ENCODE peak calls at places on chromosome 20, in seven cellular contexts. T, I, P, J, O, W and Q are unnamed samples.

GRCh38 chr20:48359692-48360337 is 468.0 kb downstream of the PREX1 start:
- DNase-seq in J (no peak), P (no peak), I (no peak), T (no peak), W (no peak), O (no peak), Q (no peak)

GRCh38 chr20:47493175-47493953 is 8.3 kb upstream of the NCOA3 start:
- DNase-seq in P (peak; percentile 49), T (peak; percentile 74), O (peak; percentile 87), W (peak; percentile 87), J (peak; percentile 90), I (peak; percentile 91), Q (peak; percentile 63)

GRCh38 chr20:61230166-61230565 is 21.9 kb upstream of the CDH4 start:
- DNase-seq in P (no peak), J (no peak), O (no peak), W (no peak), T (no peak), I (no peak), Q (no peak)

GRCh38 chr20:1654994-1655393 is 2.6 kb downstream of the SIRPG start:
- DNase-seq in P (peak; percentile 6), J (no peak), W (no peak), T (no peak), O (no peak), I (no peak), Q (no peak)

GRCh38 chr20:17498641-17499040 is 32.5 kb downstream of the BFSP1 start:
- DNase-seq in J (no peak), O (no peak), T (peak; percentile 3), I (no peak), W (no peak), P (no peak), Q (no peak)

GRCh38 chr20:58128635-58129625 is 99.5 kb downstream of the ANKRD60 start:
- DNase-seq in O (no peak), I (peak; percentile 11), W (no peak), T (no peak), J (no peak), P (no peak), Q (no peak)

GRCh38 chr20:60057866-60058807 is 99.9 kb downstream of the CDH26 start:
- DNase-seq in I (no peak), O (peak; percentile 61), P (no peak), T (no peak), J (no peak), W (peak; percentile 62), Q (peak; percentile 33)

GRCh38 chr20:62617711-62618483 is 24.4 kb upstream of the SLCO4A1 start:
- DNase-seq in O (peak; percentile 91), T (no peak), I (peak; percentile 74), W (peak; percentile 59), P (peak; percentile 55), J (no peak), Q (peak; percentile 34)

GRCh38 chr20:61387204-61387958 is 135.3 kb downstream of the CDH4 start:
- DNase-seq in J (no peak), P (no peak), O (no peak), I (no peak), W (no peak), T (no peak), Q (no peak)

GRCh38 chr20:53055668-53056067 is 83.5 kb downstream of the TSHZ2 start:
- DNase-seq in J (no peak), P (no peak), W (no peak), O (no peak), T (no peak), I (no peak), Q (no peak)

GRCh38 chr20:7094438-7094997 is 327.0 kb downstream of the BMP2 start:
- DNase-seq in J (no peak), I (no peak), T (no peak), W (no peak), P (peak; percentile 46), O (no peak), Q (peak; percentile 58)

GRCh38 chr20:19758888-19759331 is 852 bp downstream of the RIN2 start:
- DNase-seq in O (peak; percentile 93), P (peak; percentile 52), J (peak; percentile 44), T (peak; percentile 72), I (peak; percentile 66), W (peak; percentile 57), Q (no peak)

GRCh38 chr20:43209831-43210230 is 20.1 kb upstream of the PTPRT start:
- DNase-seq in P (no peak), O (no peak), W (no peak), J (no peak), I (no peak), T (no peak), Q (no peak)

GRCh38 chr20:38729767-38730166 is 5.5 kb downstream of the SLC32A1 start:
- DNase-seq in O (no peak), J (no peak), W (no peak), I (no peak), P (no peak), T (no peak), Q (no peak)

DNA sequence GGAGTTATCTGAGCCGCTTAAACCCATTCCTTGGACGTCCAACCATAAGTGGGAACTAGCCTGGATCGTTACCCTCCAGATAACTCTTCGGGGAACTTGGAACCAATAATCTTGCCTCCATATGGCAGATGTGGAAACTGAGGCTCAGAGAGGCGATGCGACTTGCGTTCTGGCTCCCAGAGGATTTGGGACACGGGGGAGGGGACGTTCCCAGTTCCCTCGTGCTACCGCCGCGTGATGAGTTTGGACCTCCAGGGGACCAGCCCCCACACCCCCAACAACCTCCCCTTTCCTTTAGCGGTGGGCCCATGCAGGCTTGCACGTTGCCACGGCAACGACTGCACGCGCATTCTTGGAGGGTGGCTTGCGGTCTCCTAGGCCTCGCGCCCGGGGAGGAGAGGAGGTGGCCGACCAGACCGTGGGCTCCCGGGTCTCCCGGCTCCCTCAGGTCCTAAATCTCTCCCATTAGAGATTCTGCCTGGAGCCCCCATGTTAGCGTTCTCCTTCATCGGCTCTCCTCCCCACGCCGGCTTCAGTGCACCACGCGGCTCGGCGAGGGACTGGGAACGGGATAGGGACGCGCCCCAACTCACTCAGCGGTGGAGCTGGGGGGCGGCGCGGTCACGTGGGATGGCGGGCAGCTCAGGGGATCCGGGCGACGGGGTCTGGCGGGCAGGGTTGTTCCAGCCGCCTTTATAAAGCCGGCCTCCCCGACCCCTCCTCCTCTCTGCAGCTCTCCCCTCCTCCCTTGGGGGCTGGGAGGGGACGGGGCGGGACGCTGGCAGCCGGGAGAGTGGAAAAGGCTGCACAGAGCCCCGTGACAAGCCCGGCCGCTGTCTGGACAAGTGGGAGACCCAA is at the start of gene PLTP:
- DNase-seq in P (peak; percentile 78), T (no peak), W (peak; percentile 22), I (peak; percentile 72), J (peak; percentile 58), O (peak; percentile 79), Q (peak; percentile 66)
- TF ChIP-seq POLR2A in P (peak; percentile 79), T (peak; percentile 22), W (peak; percentile 12), I (no peak), J (no peak), O (no peak), Q (peak; percentile 9)

GRCh38 chr20:35617397-35618031 is 1.9 kb downstream of the SPAG4 start:
- DNase-seq in O (peak; percentile 67), J (no peak), I (no peak), W (peak; percentile 32), P (peak; percentile 67), T (no peak), Q (peak; percentile 67)

GRCh38 chr20:35615667-35616464 is at the start of gene SPAG4:
- DNase-seq in P (no peak), T (peak; percentile 99), I (peak; percentile 99), W (peak; percentile 97), J (peak; percentile 99), O (peak; percentile 99), Q (peak; percentile 99)

GRCh38 chr20:35618032-35618371 is 2.4 kb downstream of the SPAG4 start:
- DNase-seq in T (no peak), W (no peak), P (no peak), O (no peak), I (no peak), J (no peak), Q (no peak)

GRCh38 chr20:35618372-35619131 is 2.9 kb downstream of the SPAG4 start:
- DNase-seq in O (peak; percentile 39), W (no peak), I (no peak), P (peak; percentile 31), J (no peak), T (no peak), Q (peak; percentile 43)

GRCh38 chr20:35616465-35617396 is 1.1 kb downstream of the SPAG4 start:
- DNase-seq in W (peak; percentile 64), P (peak; percentile 100), T (peak; percentile 80), I (peak; percentile 82), J (peak; percentile 75), O (peak; percentile 94), Q (peak; percentile 71)
- TF ChIP-seq POLR2A in W (peak; percentile 53), P (peak; percentile 59), T (no peak), I (no peak), J (no peak), O (no peak), Q (no peak)

GRCh38 chr20:36205026-36205425 is 31.3 kb upstream of the AAR2 start:
- DNase-seq in I (no peak), O (no peak), T (no peak), W (no peak), J (no peak), P (no peak), Q (no peak)

GRCh38 chr20:36206641-36207040 is 29.6 kb upstream of the AAR2 start:
- DNase-seq in O (no peak), W (no peak), I (no peak), P (no peak), J (no peak), T (no peak), Q (no peak)

GRCh38 chr20:36208257-36208656 is 28.0 kb upstream of the AAR2 start:
- DNase-seq in P (no peak), W (no peak), T (no peak), O (no peak), J (no peak), I (no peak), Q (no peak)

GRCh38 chr20:36207602-36208001 is 28.7 kb upstream of the AAR2 start:
- DNase-seq in P (no peak), J (no peak), I (no peak), O (no peak), T (no peak), W (no peak), Q (no peak)

GRCh38 chr20:36206068-36206467 is 30.2 kb upstream of the AAR2 start:
- DNase-seq in I (no peak), P (no peak), T (no peak), W (no peak), O (no peak), J (no peak), Q (no peak)
- TF ChIP-seq POLR2A in I (no peak), P (no peak), T (no peak), W (no peak), O (no peak), J (no peak), Q (no peak)

DNA sequence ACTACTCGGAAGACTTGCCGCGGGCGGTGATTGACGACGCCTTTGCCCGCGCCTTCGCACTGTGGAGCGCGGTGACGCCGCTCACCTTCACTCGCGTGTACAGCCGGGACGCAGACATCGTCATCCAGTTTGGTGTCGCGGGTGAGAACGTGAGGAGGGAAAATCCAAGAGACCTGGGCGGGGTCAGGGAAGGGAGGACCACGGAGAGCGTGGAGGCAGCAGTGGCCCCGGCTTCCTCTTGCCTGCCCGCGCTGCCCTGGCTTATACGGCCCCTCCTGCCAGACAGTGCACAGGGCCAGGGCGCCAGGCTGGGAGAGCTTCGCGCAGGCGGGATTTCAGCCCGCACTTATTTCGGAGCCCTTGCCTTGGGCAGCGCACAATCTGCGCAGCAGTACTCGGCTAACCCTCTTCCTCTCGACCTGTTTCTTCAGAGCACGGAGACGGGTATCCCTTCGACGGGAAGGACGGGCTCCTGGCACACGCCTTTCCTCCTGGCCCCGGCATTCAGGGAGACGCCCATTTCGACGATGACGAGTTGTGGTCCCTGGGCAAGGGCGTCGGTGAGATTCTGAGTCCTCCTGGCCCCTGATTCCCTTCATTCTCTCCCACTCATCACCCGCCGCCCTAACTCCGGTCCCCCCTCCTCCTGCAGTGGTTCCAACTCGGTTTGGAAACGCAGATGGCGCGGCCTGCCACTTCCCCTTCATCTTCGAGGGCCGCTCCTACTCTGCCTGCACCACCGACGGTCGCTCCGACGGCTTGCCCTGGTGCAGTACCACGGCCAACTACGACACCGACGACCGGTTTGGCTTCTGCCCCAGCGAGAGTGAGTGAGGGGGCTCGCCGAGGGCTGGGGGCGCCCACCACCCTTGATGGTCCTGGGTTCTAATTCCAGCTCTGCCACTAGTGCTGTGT is 2.0 kb downstream of the MMP9 start:
- DNase-seq in T (no peak), P (no peak), O (no peak), I (no peak), J (no peak), W (no peak), Q (no peak)
- TF ChIP-seq POLR2A in T (no peak), P (no peak), O (no peak), I (no peak), J (no peak), W (no peak), Q (no peak)